ENCODE peak calls at places on chromosome 10, in nine cellular contexts. K is activated T-cell treated with anti-CD3 and anti-CD28 coated beads, Interleukin-2, amount 50 U/mL, for 1 hour; H is renal cortical epithelial cell; F is skeletal muscle cell; Q is G401; Z is HAP-1; X is activated naive CD4-positive, alpha-beta T cell treated with anti-CD3 and anti-CD28 coated beads, Interleukin-2, amount 50 U/mL, for 16 hours; C is Calu3; B is T-helper 1 cell. J is an unnamed sample.

GRCh38 chr10:114246679-114247305 is 7.7 kb downstream of the VWA2 start:
- DNase-seq in K (no peak), H (peak; percentile 83), F (no peak), Q (no peak), Z (no peak), X (no peak), C (peak; percentile 55), B (no peak), J (no peak)

GRCh38 chr10:117619200-117619599 is 76.7 kb downstream of the EMX2 start:
- DNase-seq in K (no peak), H (no peak), F (no peak), Q (no peak), Z (no peak), X (no peak), C (no peak), B (no peak), J (no peak)

GRCh38 chr10:49272251-49273081 is 26.5 kb upstream of the C10orf71 start:
- DNase-seq in K (no peak), H (no peak), F (peak; percentile 41), Q (no peak), Z (no peak), X (no peak), C (no peak), B (no peak), J (no peak)

GRCh38 chr10:29805134-29805691 is 170.4 kb upstream of the SVIL start:
- DNase-seq in K (no peak), H (no peak), F (no peak), Q (no peak), Z (no peak), X (no peak), C (no peak), B (no peak), J (no peak)

GRCh38 chr10:22643116-22643515 is 71.3 kb downstream of the PIP4K2A start:
- DNase-seq in K (no peak), H (no peak), F (no peak), Q (no peak), Z (no peak), X (no peak), C (peak; percentile 48), B (no peak), J (no peak)

GRCh38 chr10:130500251-130501000 is 364.2 kb downstream of the GLRX3 start:
- DNase-seq in K (no peak), H (no peak), F (no peak), Q (no peak), Z (no peak), X (no peak), C (no peak), B (no peak), J (no peak)

GRCh38 chr10:86958831-86959736 is 685 bp downstream of the SNCG start:
- DNase-seq in K (no peak), H (peak; percentile 74), F (no peak), Q (no peak), Z (no peak), X (no peak), C (peak; percentile 51), B (no peak), J (no peak)

GRCh38 chr10:3926675-3927525 is 141.9 kb upstream of the KLF6 start:
- DNase-seq in K (no peak), H (peak; percentile 38), F (no peak), Q (no peak), Z (no peak), X (no peak), C (no peak), B (no peak), J (no peak)

GRCh38 chr10:1869861-1870260 is 132.5 kb upstream of the ADARB2 start:
- DNase-seq in K (no peak), H (no peak), F (no peak), Q (no peak), Z (no peak), X (no peak), C (no peak), B (no peak), J (no peak)

GRCh38 chr10:43136995-43137700 is 1.1 kb upstream of the CSGALNACT2 start:
- DNase-seq in K (no peak), H (no peak), F (no peak), Q (no peak), Z (no peak), X (no peak), C (no peak), B (no peak), J (no peak)

GRCh38 chr10:106424076-106424475 is 740.4 kb downstream of the SORCS1 start:
- DNase-seq in K (no peak), H (peak; percentile 15), F (peak; percentile 96), Q (no peak), Z (no peak), X (no peak), C (no peak), B (no peak), J (no peak)

GRCh38 chr10:91219371-91220193 is 881 bp upstream of the PCGF5 start:
- DNase-seq in K (no peak), H (no peak), F (no peak), Q (no peak), Z (no peak), X (no peak), C (no peak), B (no peak), J (no peak)

GRCh38 chr10:665579-666091 is 23.8 kb downstream of the DIP2C start:
- DNase-seq in K (no peak), H (peak; percentile 71), F (no peak), Q (no peak), Z (no peak), X (no peak), C (peak; percentile 22), B (no peak), J (no peak)

GRCh38 chr10:112695539-112695938 is 248.5 kb downstream of the VTI1A start:
- DNase-seq in K (no peak), H (no peak), F (no peak), Q (no peak), Z (no peak), X (no peak), C (no peak), B (no peak), J (no peak)

GRCh38 chr10:96676272-96677112 is 43.8 kb downstream of the PIK3AP1 start:
- DNase-seq in K (no peak), H (no peak), F (no peak), Q (no peak), Z (no peak), X (no peak), C (no peak), B (no peak), J (no peak)

GRCh38 chr10:96501985-96502384 is 11.7 kb downstream of the TLL2 start:
- DNase-seq in K (no peak), H (peak; percentile 88), F (no peak), Q (no peak), Z (no peak), X (no peak), C (peak; percentile 4), B (no peak), J (no peak)

GRCh38 chr10:120948889-120949382 is 97.8 kb downstream of the WDR11 start:
- DNase-seq in K (peak; percentile 58), H (peak; percentile 24), F (peak; percentile 25), Q (peak; percentile 20), Z (peak; percentile 78), X (peak; percentile 58), C (peak; percentile 80), B (peak; percentile 28), J (peak; percentile 82)

GRCh38 chr10:86661161-86662025 is 6.9 kb upstream of the LDB3 start:
- DNase-seq in K (no peak), H (no peak), F (no peak), Q (peak; percentile 25), Z (no peak), X (no peak), C (no peak), B (no peak), J (no peak)

GRCh38 chr10:62082729-62083412 is 181.4 kb downstream of the ARID5B start:
- DNase-seq in K (peak; percentile 41), H (no peak), F (no peak), Q (no peak), Z (peak; percentile 13), X (peak; percentile 40), C (peak; percentile 21), B (peak; percentile 32), J (no peak)

GRCh38 chr10:122053314-122053713 is 64.4 kb downstream of the TACC2 start:
- DNase-seq in K (no peak), H (no peak), F (no peak), Q (no peak), Z (no peak), X (no peak), C (no peak), B (no peak), J (no peak)

GRCh38 chr10:117260094-117260493 is 19.2 kb downstream of the SLC18A2 start:
- DNase-seq in K (no peak), H (no peak), F (no peak), Q (no peak), Z (no peak), X (no peak), C (no peak), B (no peak), J (no peak)

GRCh38 chr10:43322769-43323168 is 48.7 kb upstream of the FXYD4 start:
- DNase-seq in K (peak; percentile 75), H (peak; percentile 72), F (no peak), Q (peak; percentile 92), Z (no peak), X (peak; percentile 75), C (peak; percentile 95), B (peak; percentile 83), J (peak; percentile 98)